ENCODE peak calls at places on chromosomes 3 and 15, in four cellular contexts. I, T, F and Y are unnamed samples.

GRCh38 chr3:43690400-43691119 is at the start of gene ABHD5:
- DNase-seq in I (peak), T (peak), F (peak), Y (peak)

GRCh38 chr3:159650751-159651150 is 337.9 kb upstream of the IL12A start:
- DNase-seq in F (no peak), I (no peak), T (no peak), Y (no peak)

GRCh38 chr15:48046813-48047483 is 73.8 kb upstream of the SLC24A5 start:
- DNase-seq in F (no peak), I (no peak), T (no peak), Y (no peak)

GRCh38 chr15:91885714-91886265 is 32.3 kb downstream of the SLCO3A1 start:
- DNase-seq in I (no peak), T (no peak), F (no peak), Y (no peak)

GRCh38 chr3:150761831-150762661 is 923 bp downstream of the SIAH2 start:
- DNase-seq in I (peak), F (no peak), T (peak), Y (peak)

GRCh38 chr15:44836094-44836493 is 99.8 kb downstream of the TRIM69 start:
- DNase-seq in I (peak), F (no peak), T (no peak), Y (no peak)

GRCh38 chr15:73323374-73323955 is 45.3 kb downstream of the HCN4 start:
- DNase-seq in I (no peak), F (no peak), T (no peak), Y (no peak)

GRCh38 chr15:36632196-36632595 is 52.8 kb downstream of the CDIN1 start:
- DNase-seq in T (no peak), I (no peak), F (no peak), Y (no peak)

GRCh38 chr3:129161860-129162271 is 1.0 kb upstream of the ISY1 start:
- DNase-seq in I (peak), F (no peak), T (peak), Y (no peak)

GRCh38 chr15:71685420-71685993 is 124.8 kb upstream of the NR2E3 start:
- DNase-seq in F (no peak), I (no peak), T (no peak), Y (no peak)

GRCh38 chr3:42081814-42082473 is 9.2 kb upstream of the TRAK1 start:
- DNase-seq in F (no peak), T (no peak), I (no peak), Y (no peak)

GRCh38 chr3:42079701-42080323 is 11.3 kb upstream of the TRAK1 start:
- DNase-seq in T (no peak), F (no peak), I (peak), Y (no peak)

GRCh38 chr3:42078686-42079085 is 12.5 kb upstream of the TRAK1 start:
- DNase-seq in I (no peak), F (no peak), T (no peak), Y (no peak)

GRCh38 chr3:42080452-42080872 is 10.7 kb upstream of the TRAK1 start:
- DNase-seq in T (peak), I (peak), F (peak), Y (no peak)

GRCh38 chr3:42077785-42078184 is 13.4 kb upstream of the TRAK1 start:
- DNase-seq in T (no peak), I (no peak), F (no peak), Y (no peak)
- TF ChIP-seq CHD4 in T (no peak), I (no peak), F (no peak), Y (no peak)

DNA sequence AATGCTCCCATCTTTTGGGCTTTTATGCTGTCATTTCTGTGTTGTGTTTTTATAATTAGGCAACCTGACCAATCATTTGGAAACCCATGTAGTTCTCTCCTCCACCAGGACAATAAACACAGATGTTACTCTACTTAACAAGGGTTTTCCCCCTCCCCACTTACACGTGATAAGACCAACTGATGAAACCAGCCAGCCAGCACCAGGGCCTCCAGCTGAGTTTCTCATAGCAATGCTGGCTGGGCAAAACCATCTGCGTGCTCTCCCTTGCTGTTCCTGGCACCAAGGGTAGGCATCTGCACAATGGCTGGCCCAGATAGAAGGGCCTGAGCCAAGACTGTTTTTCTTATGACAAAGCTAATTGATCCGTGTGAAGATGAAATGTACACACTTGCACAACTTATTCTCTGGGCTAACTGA is 310.4 kb downstream of the PLCL2 start:
- DNase-seq in T (no peak), I (no peak), F (peak), Y (no peak)
- TF ChIP-seq CHD4 in T (no peak), I (no peak), F (no peak), Y (no peak)

GRCh38 chr3:169283902-169284451 is 379.5 kb downstream of the MECOM start:
- DNase-seq in F (no peak), T (no peak), I (no peak), Y (no peak)

GRCh38 chr3:169278667-169279066 is 384.8 kb downstream of the MECOM start:
- DNase-seq in F (no peak), I (no peak), T (no peak), Y (no peak)

GRCh38 chr3:169278092-169278491 is 385.4 kb downstream of the MECOM start:
- DNase-seq in I (no peak), F (no peak), T (no peak), Y (no peak)

GRCh38 chr3:169285057-169285990 is 378.2 kb downstream of the MECOM start:
- DNase-seq in T (no peak), I (no peak), F (no peak), Y (no peak)

DNA sequence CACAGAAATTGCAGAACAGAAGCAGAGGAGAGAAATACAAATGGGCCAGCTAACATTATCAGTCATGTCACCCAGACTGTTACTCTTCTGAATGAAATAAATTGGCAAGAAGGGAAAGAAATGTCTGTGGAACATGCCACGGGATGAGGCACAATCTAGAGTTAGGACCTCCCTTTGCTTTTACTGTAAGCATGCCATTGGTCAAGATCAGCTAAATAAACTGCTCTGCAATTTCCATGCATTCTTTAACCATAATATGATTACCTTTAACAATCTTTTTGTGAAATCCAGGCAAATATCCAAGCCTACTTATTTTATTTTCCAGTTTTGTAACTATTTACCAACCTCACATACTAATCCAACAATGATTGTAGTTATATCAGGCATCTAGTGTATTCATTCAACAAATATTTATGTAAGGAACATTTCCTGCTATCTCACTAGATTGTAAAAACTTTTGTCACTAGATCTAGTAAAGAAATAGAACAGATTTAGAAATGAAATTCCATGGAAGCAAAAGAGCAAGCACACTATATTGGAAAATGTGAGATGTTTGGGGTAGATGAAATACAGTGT is 383.4 kb downstream of the MECOM start:
- DNase-seq in I (no peak), T (no peak), F (no peak), Y (no peak)
- TF ChIP-seq CHD4 in I (no peak), T (no peak), F (no peak), Y (no peak)

GRCh38 chr3:177371903-177372302 is 174.6 kb upstream of the TBL1XR1 start:
- DNase-seq in T (no peak), I (no peak), F (no peak), Y (no peak)
- TF ChIP-seq CHD4 in T (no peak), I (no peak), F (no peak), Y (no peak)

GRCh38 chr15:67135494-67135893 is 70.1 kb downstream of the SMAD3 start:
- DNase-seq in F (no peak), I (peak), T (no peak), Y (no peak)

GRCh38 chr15:67133738-67134576 is 68.6 kb downstream of the SMAD3 start:
- DNase-seq in F (no peak), T (peak), I (no peak), Y (no peak)

GRCh38 chr15:67136802-67137201 is 71.4 kb downstream of the SMAD3 start:
- DNase-seq in T (no peak), I (no peak), F (no peak), Y (no peak)

GRCh38 chr15:67133026-67133425 is 67.6 kb downstream of the SMAD3 start:
- DNase-seq in T (no peak), F (no peak), I (no peak), Y (no peak)

DNA sequence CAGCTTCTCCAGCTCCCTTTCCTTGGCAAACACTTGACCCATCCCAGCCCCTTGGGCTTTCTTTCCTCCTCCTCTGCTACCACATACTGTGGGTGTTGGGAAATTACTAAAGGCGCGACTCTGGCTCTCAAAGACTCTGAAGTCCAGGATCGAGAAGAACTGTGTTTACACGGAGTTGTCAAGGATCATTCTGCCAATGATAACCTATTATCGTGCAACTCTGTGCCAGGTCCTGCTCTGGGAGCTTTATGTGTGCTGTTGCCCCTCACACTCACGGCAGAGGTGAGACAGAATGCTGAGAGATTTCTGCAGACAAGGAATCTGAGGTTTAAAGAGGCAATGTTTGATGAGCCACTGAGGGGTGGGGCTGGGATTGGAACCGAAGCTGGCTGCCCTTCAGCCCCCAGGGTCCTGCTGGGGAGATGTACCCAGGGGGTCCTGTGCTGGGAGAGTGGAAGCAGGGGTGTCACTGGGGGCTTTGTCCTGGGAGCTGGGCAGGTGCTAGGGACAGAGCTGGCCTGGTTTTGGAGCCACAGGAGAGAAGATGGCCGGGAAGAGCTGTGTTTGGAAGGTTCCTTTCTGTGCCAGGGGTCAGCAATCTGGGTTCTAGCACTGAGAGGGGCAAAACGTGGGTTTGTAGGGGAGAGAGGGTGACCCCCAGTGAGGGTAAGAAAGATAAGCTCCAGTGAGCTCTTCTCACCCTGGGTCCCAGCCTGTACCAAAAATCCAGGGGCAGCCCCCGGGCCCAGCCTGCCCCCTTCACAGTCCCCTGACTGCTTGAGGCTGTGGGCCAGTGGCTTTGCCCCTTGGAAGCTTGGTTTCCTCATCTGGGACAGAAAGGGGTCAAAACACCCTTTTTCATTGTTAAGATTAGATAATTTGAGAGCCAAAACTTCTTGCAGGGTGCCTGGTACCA is 69.4 kb downstream of the SMAD3 start:
- DNase-seq in I (no peak), F (no peak), T (no peak), Y (no peak)
- TF ChIP-seq CHD4 in I (no peak), F (no peak), T (peak), Y (no peak)

GRCh38 chr3:110518031-110518430 is 553.6 kb upstream of the NECTIN3 start:
- DNase-seq in T (no peak), I (no peak), F (no peak), Y (no peak)
- TF ChIP-seq CHD4 in T (no peak), I (no peak), F (no peak), Y (no peak)

GRCh38 chr3:47296562-47297302 is 14.0 kb downstream of the KLHL18 start:
- DNase-seq in F (no peak), T (no peak), I (no peak), Y (no peak)
- TF ChIP-seq CHD4 in F (no peak), T (no peak), I (no peak), Y (no peak)

DNA sequence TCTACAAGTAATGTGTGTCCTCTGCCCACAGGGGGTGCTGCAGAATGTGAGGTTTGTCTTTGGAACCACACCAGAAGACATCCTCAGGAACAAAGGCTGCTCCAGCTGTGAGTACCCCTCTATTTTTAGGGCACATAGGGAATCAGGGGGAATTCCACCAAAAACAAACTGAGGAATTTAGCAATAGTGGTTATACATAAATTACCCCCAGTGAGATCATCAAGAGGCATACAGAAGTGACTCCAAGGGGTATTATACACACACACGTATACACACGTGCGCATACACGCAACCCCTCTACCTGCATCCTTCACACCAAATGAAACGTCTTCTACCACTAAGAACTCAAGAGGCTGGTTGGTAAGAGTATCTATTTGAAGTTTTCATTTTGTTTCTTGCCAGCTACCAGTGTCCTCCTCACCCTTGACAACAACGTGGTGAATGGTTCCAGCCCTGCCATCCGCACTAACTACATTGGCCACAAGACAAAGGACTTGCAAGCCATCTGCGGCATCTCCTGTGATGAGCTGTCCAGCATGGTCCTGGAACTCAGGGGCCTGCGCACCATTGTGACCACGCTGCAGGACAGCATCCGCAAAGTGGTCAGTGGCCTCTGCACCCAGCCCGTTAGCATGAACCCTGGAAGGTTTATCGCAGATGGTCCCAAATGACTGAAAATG is 2.8 kb downstream of the THBS1 start:
- DNase-seq in T (peak), F (no peak), I (peak), Y (peak)
- TF ChIP-seq CHD4 in T (no peak), F (no peak), I (no peak), Y (no peak)

GRCh38 chr15:95485367-95485766 is 845.1 kb upstream of the NR2F2 start:
- DNase-seq in F (no peak), I (no peak), T (no peak), Y (no peak)
- TF ChIP-seq CHD4 in F (no peak), I (no peak), T (no peak), Y (no peak)